ENCODE peak calls at places on chromosome 19, in five cellular contexts. One of them, this sample, is unnamed.

GRCh38 chr19:56837492-56837891 is 3.0 kb downstream of the PEG3 start:
- DNase-seq in activated CD4-positive, CD25-positive, alpha-beta regulatory T cell: no peak
- DNase-seq in activated CD8-positive, alpha-beta memory T cell treated with anti-CD3 and anti-CD28 coated beads, Interleukin-2, amount 50 U/mL, for 48 hours: no peak
- DNase-seq in stimulated activated CD4-positive, alpha-beta T cell treated with anti-CD3 and anti-CD28 coated beads, Interleukin-4, amount 100 ng/mL, for 24 hours: no peak
- DNase-seq in cardiac fibroblast: no peak
- DNase-seq in this sample: peak; percentile 45

GRCh38 chr19:8897106-8897505 is 64.9 kb downstream of the MBD3L1 start:
- DNase-seq in activated CD4-positive, CD25-positive, alpha-beta regulatory T cell: no peak
- DNase-seq in activated CD8-positive, alpha-beta memory T cell treated with anti-CD3 and anti-CD28 coated beads, Interleukin-2, amount 50 U/mL, for 48 hours: no peak
- DNase-seq in stimulated activated CD4-positive, alpha-beta T cell treated with anti-CD3 and anti-CD28 coated beads, Interleukin-4, amount 100 ng/mL, for 24 hours: no peak
- DNase-seq in cardiac fibroblast: no peak
- DNase-seq in this sample: no peak

GRCh38 chr19:48480476-48481190 is 11.5 kb downstream of the CYTH2 start:
- DNase-seq in activated CD4-positive, CD25-positive, alpha-beta regulatory T cell: peak; percentile 12
- DNase-seq in activated CD8-positive, alpha-beta memory T cell treated with anti-CD3 and anti-CD28 coated beads, Interleukin-2, amount 50 U/mL, for 48 hours: peak; percentile 81
- DNase-seq in stimulated activated CD4-positive, alpha-beta T cell treated with anti-CD3 and anti-CD28 coated beads, Interleukin-4, amount 100 ng/mL, for 24 hours: peak; percentile 53
- DNase-seq in cardiac fibroblast: peak; percentile 48
- DNase-seq in this sample: peak; percentile 16

GRCh38 chr19:45638930-45639729 is at the start of gene EML2:
- DNase-seq in activated CD4-positive, CD25-positive, alpha-beta regulatory T cell: peak; percentile 31
- DNase-seq in activated CD8-positive, alpha-beta memory T cell treated with anti-CD3 and anti-CD28 coated beads, Interleukin-2, amount 50 U/mL, for 48 hours: peak; percentile 79
- DNase-seq in stimulated activated CD4-positive, alpha-beta T cell treated with anti-CD3 and anti-CD28 coated beads, Interleukin-4, amount 100 ng/mL, for 24 hours: peak; percentile 58
- DNase-seq in cardiac fibroblast: no peak
- DNase-seq in this sample: no peak

GRCh38 chr19:39347332-39348227 is 5.4 kb downstream of the SAMD4B start:
- DNase-seq in activated CD4-positive, CD25-positive, alpha-beta regulatory T cell: no peak
- DNase-seq in activated CD8-positive, alpha-beta memory T cell treated with anti-CD3 and anti-CD28 coated beads, Interleukin-2, amount 50 U/mL, for 48 hours: no peak
- DNase-seq in stimulated activated CD4-positive, alpha-beta T cell treated with anti-CD3 and anti-CD28 coated beads, Interleukin-4, amount 100 ng/mL, for 24 hours: no peak
- DNase-seq in cardiac fibroblast: peak; percentile 48
- DNase-seq in this sample: peak; percentile 48

GRCh38 chr19:2361259-2362038 is 1.4 kb downstream of the TMPRSS9 start:
- DNase-seq in activated CD4-positive, CD25-positive, alpha-beta regulatory T cell: no peak
- DNase-seq in activated CD8-positive, alpha-beta memory T cell treated with anti-CD3 and anti-CD28 coated beads, Interleukin-2, amount 50 U/mL, for 48 hours: no peak
- DNase-seq in stimulated activated CD4-positive, alpha-beta T cell treated with anti-CD3 and anti-CD28 coated beads, Interleukin-4, amount 100 ng/mL, for 24 hours: no peak
- DNase-seq in cardiac fibroblast: no peak
- DNase-seq in this sample: no peak

GRCh38 chr19:13115936-13116281 is 631 bp downstream of the TRMT1 start:
- DNase-seq in activated CD4-positive, CD25-positive, alpha-beta regulatory T cell: no peak
- DNase-seq in activated CD8-positive, alpha-beta memory T cell treated with anti-CD3 and anti-CD28 coated beads, Interleukin-2, amount 50 U/mL, for 48 hours: no peak
- DNase-seq in stimulated activated CD4-positive, alpha-beta T cell treated with anti-CD3 and anti-CD28 coated beads, Interleukin-4, amount 100 ng/mL, for 24 hours: no peak
- DNase-seq in cardiac fibroblast: no peak
- DNase-seq in this sample: peak; percentile 27

GRCh38 chr19:50449236-50449899 is 16.7 kb downstream of the MYBPC2 start:
- DNase-seq in activated CD4-positive, CD25-positive, alpha-beta regulatory T cell: no peak
- DNase-seq in activated CD8-positive, alpha-beta memory T cell treated with anti-CD3 and anti-CD28 coated beads, Interleukin-2, amount 50 U/mL, for 48 hours: no peak
- DNase-seq in stimulated activated CD4-positive, alpha-beta T cell treated with anti-CD3 and anti-CD28 coated beads, Interleukin-4, amount 100 ng/mL, for 24 hours: no peak
- DNase-seq in cardiac fibroblast: peak; percentile 14
- DNase-seq in this sample: peak; percentile 9

GRCh38 chr19:46508206-46508605 is 12.5 kb upstream of the PNMA8B start:
- DNase-seq in activated CD4-positive, CD25-positive, alpha-beta regulatory T cell: no peak
- DNase-seq in activated CD8-positive, alpha-beta memory T cell treated with anti-CD3 and anti-CD28 coated beads, Interleukin-2, amount 50 U/mL, for 48 hours: no peak
- DNase-seq in stimulated activated CD4-positive, alpha-beta T cell treated with anti-CD3 and anti-CD28 coated beads, Interleukin-4, amount 100 ng/mL, for 24 hours: no peak
- DNase-seq in cardiac fibroblast: peak; percentile 23
- DNase-seq in this sample: no peak

GRCh38 chr19:40305403-40305802 is 20.3 kb upstream of the AKT2 start:
- DNase-seq in activated CD4-positive, CD25-positive, alpha-beta regulatory T cell: peak; percentile 44
- DNase-seq in activated CD8-positive, alpha-beta memory T cell treated with anti-CD3 and anti-CD28 coated beads, Interleukin-2, amount 50 U/mL, for 48 hours: peak; percentile 82
- DNase-seq in stimulated activated CD4-positive, alpha-beta T cell treated with anti-CD3 and anti-CD28 coated beads, Interleukin-4, amount 100 ng/mL, for 24 hours: peak; percentile 80
- DNase-seq in cardiac fibroblast: peak; percentile 93
- DNase-seq in this sample: peak; percentile 90

GRCh38 chr19:54262066-54262465 is 5.0 kb upstream of the LILRB5 start:
- DNase-seq in activated CD4-positive, CD25-positive, alpha-beta regulatory T cell: no peak
- DNase-seq in activated CD8-positive, alpha-beta memory T cell treated with anti-CD3 and anti-CD28 coated beads, Interleukin-2, amount 50 U/mL, for 48 hours: no peak
- DNase-seq in stimulated activated CD4-positive, alpha-beta T cell treated with anti-CD3 and anti-CD28 coated beads, Interleukin-4, amount 100 ng/mL, for 24 hours: no peak
- DNase-seq in cardiac fibroblast: no peak
- DNase-seq in this sample: no peak